ENCODE peak calls at places on chromosomes 4 and X, in five cellular contexts. One of them, this sample, is unnamed.

GRCh38 chr4:84366111-84366510 is 133.0 kb downstream of the NKX6-1 start:
- DNase-seq in MM.1S: no peak
- DNase-seq in H9: no peak
- DNase-seq in PC-3: peak
- DNase-seq in astrocyte: peak
- DNase-seq in this sample: no peak

GRCh38 chrX:11040405-11040804 is 70.7 kb upstream of the HCCS start:
- DNase-seq in MM.1S: no peak
- DNase-seq in H9: no peak
- DNase-seq in PC-3: no peak
- DNase-seq in astrocyte: no peak
- DNase-seq in this sample: no peak

GRCh38 chr4:145618210-145618911 is 824 bp upstream of the MMAA start:
- DNase-seq in MM.1S: peak
- DNase-seq in H9: no peak
- DNase-seq in PC-3: no peak
- DNase-seq in astrocyte: no peak
- DNase-seq in this sample: peak

GRCh38 chr4:121650741-121651140 is 46.0 kb downstream of the ANXA5 start:
- DNase-seq in MM.1S: no peak
- DNase-seq in H9: no peak
- DNase-seq in PC-3: no peak
- DNase-seq in astrocyte: no peak
- DNase-seq in this sample: no peak

GRCh38 chrX:13752646-13753045 is 18.1 kb downstream of the OFD1 start:
- DNase-seq in MM.1S: peak
- DNase-seq in H9: no peak
- DNase-seq in PC-3: no peak
- DNase-seq in astrocyte: no peak
- DNase-seq in this sample: peak

GRCh38 chrX:25337841-25338240 is 322.1 kb upstream of the ARX start:
- DNase-seq in MM.1S: no peak
- DNase-seq in H9: no peak
- DNase-seq in PC-3: no peak
- DNase-seq in astrocyte: no peak
- DNase-seq in this sample: no peak

GRCh38 chr4:78004270-78004669 is 52.9 kb upstream of the FRAS1 start:
- DNase-seq in MM.1S: no peak
- DNase-seq in H9: no peak
- DNase-seq in PC-3: no peak
- DNase-seq in astrocyte: peak
- DNase-seq in this sample: no peak

GRCh38 chr4:37383579-37384229 is 139.2 kb downstream of the NWD2 start:
- DNase-seq in MM.1S: peak
- DNase-seq in H9: peak
- DNase-seq in PC-3: peak
- DNase-seq in astrocyte: no peak
- DNase-seq in this sample: peak

GRCh38 chr4:119025440-119025839 is 110.2 kb upstream of the MYOZ2 start:
- DNase-seq in MM.1S: no peak
- DNase-seq in H9: no peak
- DNase-seq in PC-3: peak
- DNase-seq in astrocyte: peak
- DNase-seq in this sample: no peak

GRCh38 chr4:144174401-144175067 is 34.0 kb upstream of the GYPA start:
- DNase-seq in MM.1S: peak
- DNase-seq in H9: no peak
- DNase-seq in PC-3: peak
- DNase-seq in astrocyte: peak
- DNase-seq in this sample: peak

GRCh38 chr4:150145090-150145949 is 67.1 kb downstream of the DCLK2 start:
- DNase-seq in MM.1S: no peak
- DNase-seq in H9: peak
- DNase-seq in PC-3: peak
- DNase-seq in astrocyte: peak
- DNase-seq in this sample: no peak

GRCh38 chrX:41152221-41152620 is 67.0 kb downstream of the USP9X start:
- DNase-seq in MM.1S: peak
- DNase-seq in H9: no peak
- DNase-seq in PC-3: no peak
- DNase-seq in astrocyte: no peak
- DNase-seq in this sample: no peak

GRCh38 chr4:80221161-80221560 is 23.9 kb downstream of the PRDM8 start:
- DNase-seq in MM.1S: peak
- DNase-seq in H9: no peak
- DNase-seq in PC-3: peak
- DNase-seq in astrocyte: no peak
- DNase-seq in this sample: peak

GRCh38 chrX:30153881-30154260 is 61.5 kb upstream of the MAGEB2 start:
- DNase-seq in MM.1S: no peak
- DNase-seq in H9: no peak
- DNase-seq in PC-3: no peak
- DNase-seq in astrocyte: peak
- DNase-seq in this sample: no peak

GRCh38 chr4:155403886-155404285 is 27.1 kb upstream of the MAP9 start:
- DNase-seq in MM.1S: peak
- DNase-seq in H9: no peak
- DNase-seq in PC-3: peak
- DNase-seq in astrocyte: peak
- DNase-seq in this sample: no peak

GRCh38 chrX:77899081-77899828 is at the start of gene COX7B:
- DNase-seq in MM.1S: peak
- DNase-seq in H9: peak
- DNase-seq in PC-3: peak
- DNase-seq in astrocyte: peak
- DNase-seq in this sample: peak

GRCh38 chr4:88104902-88105610 is 53.4 kb downstream of the ABCG2 start:
- DNase-seq in MM.1S: no peak
- DNase-seq in H9: no peak
- DNase-seq in PC-3: peak
- DNase-seq in astrocyte: peak
- DNase-seq in this sample: no peak

GRCh38 chr4:81360722-81361121 is 111.0 kb downstream of the RASGEF1B start:
- DNase-seq in MM.1S: no peak
- DNase-seq in H9: no peak
- DNase-seq in PC-3: peak
- DNase-seq in astrocyte: no peak
- DNase-seq in this sample: no peak

GRCh38 chr4:109755656-109756055 is 25.8 kb upstream of the PLA2G12A start:
- DNase-seq in MM.1S: no peak
- DNase-seq in H9: no peak
- DNase-seq in PC-3: no peak
- DNase-seq in astrocyte: no peak
- DNase-seq in this sample: no peak

GRCh38 chr4:53863163-53863562 is 201.2 kb downstream of the CHIC2 start:
- DNase-seq in MM.1S: no peak
- DNase-seq in H9: no peak
- DNase-seq in PC-3: no peak
- DNase-seq in astrocyte: peak
- DNase-seq in this sample: no peak

GRCh38 chrX:9857575-9857974 is 71.3 kb downstream of the SHROOM2 start:
- DNase-seq in MM.1S: no peak
- DNase-seq in H9: no peak
- DNase-seq in PC-3: no peak
- DNase-seq in astrocyte: no peak
- DNase-seq in this sample: no peak

GRCh38 chr4:8320386-8320750 is 50.8 kb downstream of the HTRA3 start:
- DNase-seq in MM.1S: no peak
- DNase-seq in H9: peak
- DNase-seq in PC-3: peak
- DNase-seq in astrocyte: no peak
- DNase-seq in this sample: peak

GRCh38 chrX:118420462-118420861 is 74.6 kb downstream of the WDR44 start:
- DNase-seq in MM.1S: peak
- DNase-seq in H9: no peak
- DNase-seq in PC-3: no peak
- DNase-seq in astrocyte: peak
- DNase-seq in this sample: no peak

GRCh38 chr4:76641351-76641750 is 206.3 kb downstream of the SHROOM3 start:
- DNase-seq in MM.1S: no peak
- DNase-seq in H9: no peak
- DNase-seq in PC-3: no peak
- DNase-seq in astrocyte: no peak
- DNase-seq in this sample: no peak

GRCh38 chr4:242121-242848 is 63.0 kb downstream of the ZNF732 start:
- DNase-seq in MM.1S: peak
- DNase-seq in H9: peak
- DNase-seq in PC-3: peak
- DNase-seq in astrocyte: peak
- DNase-seq in this sample: peak

GRCh38 chrX:154484255-154485149 is 1.9 kb downstream of the UBL4A start:
- DNase-seq in MM.1S: no peak
- DNase-seq in H9: no peak
- DNase-seq in PC-3: peak
- DNase-seq in astrocyte: no peak
- DNase-seq in this sample: no peak

GRCh38 chr4:128862608-128863313 is 53.3 kb downstream of the JADE1 start:
- DNase-seq in MM.1S: no peak
- DNase-seq in H9: no peak
- DNase-seq in PC-3: no peak
- DNase-seq in astrocyte: peak
- DNase-seq in this sample: no peak

GRCh38 chr4:85399270-85399669 is 75.7 kb upstream of the ARHGAP24 start:
- DNase-seq in MM.1S: no peak
- DNase-seq in H9: no peak
- DNase-seq in PC-3: no peak
- DNase-seq in astrocyte: peak
- DNase-seq in this sample: no peak

GRCh38 chr4:124133753-124134152 is 578.8 kb downstream of the ANKRD50 start:
- DNase-seq in MM.1S: no peak
- DNase-seq in H9: no peak
- DNase-seq in PC-3: no peak
- DNase-seq in astrocyte: no peak
- DNase-seq in this sample: no peak

GRCh38 chr4:17895481-17895880 is 84.7 kb downstream of the NCAPG start:
- DNase-seq in MM.1S: no peak
- DNase-seq in H9: no peak
- DNase-seq in PC-3: no peak
- DNase-seq in astrocyte: no peak
- DNase-seq in this sample: no peak

GRCh38 chr4:76579596-76580375 is 144.8 kb downstream of the SHROOM3 start:
- DNase-seq in MM.1S: no peak
- DNase-seq in H9: no peak
- DNase-seq in PC-3: peak
- DNase-seq in astrocyte: no peak
- DNase-seq in this sample: no peak

GRCh38 chrX:143319526-143319925 is 197.7 kb downstream of the SPANXN3 start:
- DNase-seq in MM.1S: no peak
- DNase-seq in H9: no peak
- DNase-seq in PC-3: no peak
- DNase-seq in astrocyte: no peak
- DNase-seq in this sample: no peak

GRCh38 chr4:65344278-65344825 is 325.9 kb downstream of the EPHA5 start:
- DNase-seq in MM.1S: no peak
- DNase-seq in H9: no peak
- DNase-seq in PC-3: no peak
- DNase-seq in astrocyte: peak
- DNase-seq in this sample: no peak

DNA sequence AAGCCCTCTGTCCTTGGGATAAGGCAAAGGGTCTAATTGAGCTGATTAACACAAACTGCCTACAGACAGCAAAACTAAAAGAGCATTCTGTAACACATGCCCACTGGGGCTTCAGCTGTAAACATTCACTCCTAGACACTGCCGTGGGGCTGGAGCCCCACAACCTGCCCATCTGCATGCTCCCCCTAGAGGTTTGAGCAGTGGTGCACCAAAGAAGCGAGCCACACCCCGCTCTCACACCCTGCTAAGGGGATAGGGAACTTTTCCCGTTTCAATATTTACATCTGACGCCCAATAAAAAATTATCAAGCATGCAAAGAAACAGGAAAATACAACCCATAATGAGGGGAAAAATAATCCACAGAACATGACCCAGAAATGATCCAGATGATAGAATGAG is 46.9 kb upstream of the HSD17B10 start:
- DNase-seq in MM.1S: no peak
- DNase-seq in H9: peak
- DNase-seq in PC-3: peak
- DNase-seq in astrocyte: no peak
- DNase-seq in this sample: no peak
- TF ChIP-seq CTCF in MM.1S: peak
- TF ChIP-seq CTCF in H9: peak
- TF ChIP-seq CTCF in PC-3: peak
- TF ChIP-seq CTCF in astrocyte: peak
- TF ChIP-seq CTCF in this sample: peak

DNA sequence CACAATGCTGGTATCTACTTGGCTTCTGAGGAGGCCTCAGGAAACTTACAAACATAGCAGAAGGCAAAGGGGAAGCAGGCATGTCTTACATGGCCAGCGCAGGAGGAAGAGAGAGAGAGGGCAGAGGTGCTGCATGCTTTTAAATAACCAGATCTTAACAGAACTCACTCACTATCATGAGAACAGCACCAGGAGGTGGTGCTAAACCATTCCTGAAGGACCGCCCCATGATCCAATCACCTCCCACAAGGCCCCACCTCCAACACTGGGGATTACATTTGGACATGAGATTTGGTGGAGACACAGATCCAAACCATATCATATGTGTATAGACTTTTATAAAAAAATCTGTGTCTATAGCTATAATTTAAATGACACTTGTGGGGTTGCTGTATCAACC is 48.6 kb upstream of the ERVMER34-1 start:
- DNase-seq in MM.1S: no peak
- DNase-seq in H9: no peak
- DNase-seq in PC-3: no peak
- DNase-seq in astrocyte: no peak
- DNase-seq in this sample: no peak
- H3K27ac ChIP-seq in MM.1S: no peak
- H3K27ac ChIP-seq in H9: no peak
- H3K27ac ChIP-seq in PC-3: no peak
- H3K27ac ChIP-seq in astrocyte: no peak
- H3K27ac ChIP-seq in this sample: no peak

DNA sequence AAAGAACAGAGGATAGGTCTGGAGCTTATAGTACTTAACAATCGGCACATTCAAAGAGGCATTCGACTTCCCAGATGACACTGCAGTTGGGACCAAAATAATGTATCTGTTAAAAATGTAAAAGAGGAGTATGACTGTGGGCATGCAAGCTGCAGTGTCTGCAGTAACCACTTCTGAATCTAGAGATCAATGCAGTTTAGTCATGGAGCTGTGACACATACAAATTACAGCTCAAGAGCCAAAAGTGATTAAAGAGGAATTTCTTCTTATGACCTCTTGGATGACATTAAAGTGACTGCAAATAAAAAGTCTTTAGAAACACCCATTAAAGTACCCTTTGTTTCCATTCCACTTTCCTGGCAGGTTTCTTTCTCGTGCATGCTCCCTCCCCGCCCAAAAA is 298.7 kb downstream of the PDGFC start:
- DNase-seq in MM.1S: no peak
- DNase-seq in H9: no peak
- DNase-seq in PC-3: peak
- DNase-seq in astrocyte: peak
- DNase-seq in this sample: no peak
- H2AFZ ChIP-seq in MM.1S: no peak
- H2AFZ ChIP-seq in H9: no peak
- H2AFZ ChIP-seq in PC-3: no peak
- H2AFZ ChIP-seq in astrocyte: peak
- H2AFZ ChIP-seq in this sample: no peak

GRCh38 chr4:41725254-41725653 is 23.3 kb downstream of the PHOX2B start:
- DNase-seq in MM.1S: no peak
- DNase-seq in H9: no peak
- DNase-seq in PC-3: no peak
- DNase-seq in astrocyte: no peak
- DNase-seq in this sample: no peak
- TF ChIP-seq CTCF in MM.1S: no peak
- TF ChIP-seq CTCF in H9: peak
- TF ChIP-seq CTCF in PC-3: peak
- TF ChIP-seq CTCF in astrocyte: no peak
- TF ChIP-seq CTCF in this sample: peak

This sample was measured in OCI-LY7.